ENCODE peak calls at places on chromosomes 16 and 17, in six cellular contexts. One of them, this sample, is unnamed.
A peak's percentile ranks its signal among the peaks of the same experiment; 100 is the strongest.

GRCh38 chr16:82340531-82340930 is 170.5 kb upstream of the MPHOSPH6 start:
- DNase-seq in WTC11: no peak
- DNase-seq in T-cell: no peak
- DNase-seq in NCI-H460: no peak
- DNase-seq in suprapubic skin: no peak
- DNase-seq in activated CD4-positive, alpha-beta T cell treated with anti-CD3 and anti-CD28 coated beads for 24 hours: no peak
- DNase-seq in this sample: peak; percentile 49

GRCh38 chr16:67571981-67572431 is 9.7 kb downstream of the CTCF start:
- DNase-seq in activated CD4-positive, alpha-beta T cell treated with anti-CD3 and anti-CD28 coated beads for 24 hours: no peak
- DNase-seq in WTC11: no peak
- DNase-seq in suprapubic skin: no peak
- DNase-seq in T-cell: no peak
- DNase-seq in NCI-H460: no peak
- DNase-seq in this sample: no peak

GRCh38 chr17:44102845-44103622 is 20.4 kb downstream of the HDAC5 start:
- DNase-seq in suprapubic skin: no peak
- DNase-seq in WTC11: no peak
- DNase-seq in activated CD4-positive, alpha-beta T cell treated with anti-CD3 and anti-CD28 coated beads for 24 hours: no peak
- DNase-seq in NCI-H460: no peak
- DNase-seq in T-cell: no peak
- DNase-seq in this sample: no peak

GRCh38 chr16:64391009-64391663 is 730.7 kb downstream of the CDH11 start:
- DNase-seq in WTC11: no peak
- DNase-seq in suprapubic skin: no peak
- DNase-seq in activated CD4-positive, alpha-beta T cell treated with anti-CD3 and anti-CD28 coated beads for 24 hours: no peak
- DNase-seq in T-cell: no peak
- DNase-seq in NCI-H460: peak; percentile 46
- DNase-seq in this sample: no peak

GRCh38 chr17:33954597-33954996 is 300.5 kb upstream of the CCL2 start:
- DNase-seq in activated CD4-positive, alpha-beta T cell treated with anti-CD3 and anti-CD28 coated beads for 24 hours: no peak
- DNase-seq in WTC11: no peak
- DNase-seq in suprapubic skin: no peak
- DNase-seq in T-cell: no peak
- DNase-seq in NCI-H460: no peak
- DNase-seq in this sample: no peak

GRCh38 chr17:1413281-1413791 is 13.3 kb upstream of the YWHAE start:
- DNase-seq in NCI-H460: peak; percentile 44
- DNase-seq in suprapubic skin: no peak
- DNase-seq in T-cell: no peak
- DNase-seq in activated CD4-positive, alpha-beta T cell treated with anti-CD3 and anti-CD28 coated beads for 24 hours: no peak
- DNase-seq in WTC11: no peak
- DNase-seq in this sample: no peak

GRCh38 chr16:14193316-14193871 is 122.3 kb downstream of the MRTFB start:
- DNase-seq in activated CD4-positive, alpha-beta T cell treated with anti-CD3 and anti-CD28 coated beads for 24 hours: peak; percentile 7
- DNase-seq in T-cell: no peak
- DNase-seq in NCI-H460: no peak
- DNase-seq in WTC11: no peak
- DNase-seq in suprapubic skin: no peak
- DNase-seq in this sample: no peak

GRCh38 chr16:721765-722481 is 977 bp downstream of the ANTKMT start:
- DNase-seq in WTC11: no peak
- DNase-seq in NCI-H460: no peak
- DNase-seq in suprapubic skin: no peak
- DNase-seq in T-cell: peak; percentile 32
- DNase-seq in activated CD4-positive, alpha-beta T cell treated with anti-CD3 and anti-CD28 coated beads for 24 hours: no peak
- DNase-seq in this sample: no peak

GRCh38 chr17:82031885-82032627 is 578 bp downstream of the RAC3 start:
- DNase-seq in T-cell: no peak
- DNase-seq in suprapubic skin: no peak
- DNase-seq in activated CD4-positive, alpha-beta T cell treated with anti-CD3 and anti-CD28 coated beads for 24 hours: no peak
- DNase-seq in NCI-H460: no peak
- DNase-seq in WTC11: peak; percentile 78
- DNase-seq in this sample: no peak

GRCh38 chr16:84055801-84056634 is 13.4 kb upstream of the SLC38A8 start:
- DNase-seq in WTC11: no peak
- DNase-seq in suprapubic skin: no peak
- DNase-seq in NCI-H460: no peak
- DNase-seq in activated CD4-positive, alpha-beta T cell treated with anti-CD3 and anti-CD28 coated beads for 24 hours: no peak
- DNase-seq in T-cell: no peak
- DNase-seq in this sample: no peak

GRCh38 chr17:76612977-76613851 is 27.6 kb upstream of the ST6GALNAC2 start:
- DNase-seq in WTC11: peak; percentile 54
- DNase-seq in T-cell: no peak
- DNase-seq in NCI-H460: no peak
- DNase-seq in activated CD4-positive, alpha-beta T cell treated with anti-CD3 and anti-CD28 coated beads for 24 hours: no peak
- DNase-seq in suprapubic skin: no peak
- DNase-seq in this sample: no peak

GRCh38 chr16:50285406-50286003 is 19.2 kb downstream of the ADCY7 start:
- DNase-seq in T-cell: no peak
- DNase-seq in suprapubic skin: no peak
- DNase-seq in NCI-H460: no peak
- DNase-seq in WTC11: no peak
- DNase-seq in activated CD4-positive, alpha-beta T cell treated with anti-CD3 and anti-CD28 coated beads for 24 hours: no peak
- DNase-seq in this sample: no peak

GRCh38 chr17:20988001-20988641 is 54.7 kb downstream of the USP22 start:
- DNase-seq in activated CD4-positive, alpha-beta T cell treated with anti-CD3 and anti-CD28 coated beads for 24 hours: no peak
- DNase-seq in NCI-H460: no peak
- DNase-seq in T-cell: no peak
- DNase-seq in suprapubic skin: no peak
- DNase-seq in WTC11: no peak
- DNase-seq in this sample: no peak

GRCh38 chr16:67006930-67007658 is 18.7 kb downstream of the CES4A start:
- DNase-seq in activated CD4-positive, alpha-beta T cell treated with anti-CD3 and anti-CD28 coated beads for 24 hours: no peak
- DNase-seq in suprapubic skin: no peak
- DNase-seq in T-cell: no peak
- DNase-seq in NCI-H460: no peak
- DNase-seq in WTC11: no peak
- DNase-seq in this sample: no peak

GRCh38 chr17:80146121-80147034 is 550 bp downstream of the EIF4A3 start:
- DNase-seq in T-cell: peak; percentile 10
- DNase-seq in activated CD4-positive, alpha-beta T cell treated with anti-CD3 and anti-CD28 coated beads for 24 hours: no peak
- DNase-seq in NCI-H460: no peak
- DNase-seq in WTC11: no peak
- DNase-seq in suprapubic skin: peak; percentile 74
- DNase-seq in this sample: no peak

GRCh38 chr17:5695480-5695879 is 111.2 kb upstream of the NLRP1 start:
- DNase-seq in suprapubic skin: no peak
- DNase-seq in T-cell: no peak
- DNase-seq in activated CD4-positive, alpha-beta T cell treated with anti-CD3 and anti-CD28 coated beads for 24 hours: no peak
- DNase-seq in NCI-H460: no peak
- DNase-seq in WTC11: peak; percentile 62
- DNase-seq in this sample: no peak

GRCh38 chr16:84791501-84791900 is 28.3 kb upstream of the CRISPLD2 start:
- DNase-seq in WTC11: no peak
- DNase-seq in suprapubic skin: peak; percentile 14
- DNase-seq in T-cell: no peak
- DNase-seq in NCI-H460: no peak
- DNase-seq in activated CD4-positive, alpha-beta T cell treated with anti-CD3 and anti-CD28 coated beads for 24 hours: no peak
- DNase-seq in this sample: no peak

GRCh38 chr17:50167371-50167770 is 1.6 kb downstream of the SGCA start:
- DNase-seq in NCI-H460: no peak
- DNase-seq in activated CD4-positive, alpha-beta T cell treated with anti-CD3 and anti-CD28 coated beads for 24 hours: no peak
- DNase-seq in suprapubic skin: no peak
- DNase-seq in WTC11: no peak
- DNase-seq in T-cell: no peak
- DNase-seq in this sample: no peak

GRCh38 chr17:44759096-44759915 is 518 bp downstream of the ADAM11 start:
- DNase-seq in NCI-H460: no peak
- DNase-seq in activated CD4-positive, alpha-beta T cell treated with anti-CD3 and anti-CD28 coated beads for 24 hours: no peak
- DNase-seq in T-cell: no peak
- DNase-seq in suprapubic skin: no peak
- DNase-seq in WTC11: no peak
- DNase-seq in this sample: no peak

GRCh38 chr17:76498886-76499667 is 2.1 kb downstream of the RHBDF2 start:
- DNase-seq in T-cell: no peak
- DNase-seq in NCI-H460: no peak
- DNase-seq in activated CD4-positive, alpha-beta T cell treated with anti-CD3 and anti-CD28 coated beads for 24 hours: no peak
- DNase-seq in WTC11: no peak
- DNase-seq in suprapubic skin: no peak
- DNase-seq in this sample: no peak

GRCh38 chr16:15031179-15031578 is 24.7 kb downstream of the NTAN1 start:
- DNase-seq in NCI-H460: no peak
- DNase-seq in suprapubic skin: no peak
- DNase-seq in T-cell: no peak
- DNase-seq in activated CD4-positive, alpha-beta T cell treated with anti-CD3 and anti-CD28 coated beads for 24 hours: no peak
- DNase-seq in WTC11: no peak
- DNase-seq in this sample: no peak

GRCh38 chr16:70578035-70578434 is 54.4 kb downstream of the SF3B3 start:
- DNase-seq in WTC11: no peak
- DNase-seq in activated CD4-positive, alpha-beta T cell treated with anti-CD3 and anti-CD28 coated beads for 24 hours: no peak
- DNase-seq in T-cell: no peak
- DNase-seq in NCI-H460: no peak
- DNase-seq in suprapubic skin: peak; percentile 34
- DNase-seq in this sample: no peak

GRCh38 chr17:7440823-7441174 is 1.5 kb downstream of the FGF11 start:
- DNase-seq in suprapubic skin: no peak
- DNase-seq in T-cell: no peak
- DNase-seq in activated CD4-positive, alpha-beta T cell treated with anti-CD3 and anti-CD28 coated beads for 24 hours: no peak
- DNase-seq in NCI-H460: no peak
- DNase-seq in WTC11: peak; percentile 64
- DNase-seq in this sample: no peak

GRCh38 chr17:62775876-62776275 is 32.2 kb downstream of the MARCHF10 start:
- DNase-seq in activated CD4-positive, alpha-beta T cell treated with anti-CD3 and anti-CD28 coated beads for 24 hours: no peak
- DNase-seq in suprapubic skin: no peak
- DNase-seq in WTC11: no peak
- DNase-seq in NCI-H460: no peak
- DNase-seq in T-cell: no peak
- DNase-seq in this sample: no peak

GRCh38 chr16:85423186-85423550 is 190.0 kb upstream of the GSE1 start:
- DNase-seq in T-cell: no peak
- DNase-seq in WTC11: no peak
- DNase-seq in NCI-H460: no peak
- DNase-seq in activated CD4-positive, alpha-beta T cell treated with anti-CD3 and anti-CD28 coated beads for 24 hours: no peak
- DNase-seq in suprapubic skin: no peak
- DNase-seq in this sample: no peak

GRCh38 chr16:18931756-18932155 is 5.5 kb upstream of the SMG1 start:
- DNase-seq in T-cell: no peak
- DNase-seq in WTC11: no peak
- DNase-seq in NCI-H460: no peak
- DNase-seq in suprapubic skin: no peak
- DNase-seq in activated CD4-positive, alpha-beta T cell treated with anti-CD3 and anti-CD28 coated beads for 24 hours: no peak
- DNase-seq in this sample: no peak

GRCh38 chr17:31320231-31320630 is 1.2 kb downstream of the EVI2A start:
- DNase-seq in suprapubic skin: no peak
- DNase-seq in WTC11: no peak
- DNase-seq in NCI-H460: no peak
- DNase-seq in activated CD4-positive, alpha-beta T cell treated with anti-CD3 and anti-CD28 coated beads for 24 hours: no peak
- DNase-seq in T-cell: no peak
- DNase-seq in this sample: no peak

GRCh38 chr17:82300707-82301270 is 16.6 kb downstream of the CD7 start:
- DNase-seq in T-cell: peak; percentile 56
- DNase-seq in activated CD4-positive, alpha-beta T cell treated with anti-CD3 and anti-CD28 coated beads for 24 hours: no peak
- DNase-seq in WTC11: peak; percentile 72
- DNase-seq in NCI-H460: peak; percentile 66
- DNase-seq in suprapubic skin: peak; percentile 82
- DNase-seq in this sample: peak; percentile 58

GRCh38 chr17:40110026-40110425 is 9.6 kb upstream of the NR1D1 start:
- DNase-seq in NCI-H460: no peak
- DNase-seq in activated CD4-positive, alpha-beta T cell treated with anti-CD3 and anti-CD28 coated beads for 24 hours: no peak
- DNase-seq in suprapubic skin: no peak
- DNase-seq in WTC11: peak; percentile 38
- DNase-seq in T-cell: no peak
- DNase-seq in this sample: no peak

GRCh38 chr17:74042744-74043486 is 160.6 kb upstream of the RPL38 start:
- DNase-seq in activated CD4-positive, alpha-beta T cell treated with anti-CD3 and anti-CD28 coated beads for 24 hours: peak; percentile 13
- DNase-seq in WTC11: no peak
- DNase-seq in T-cell: no peak
- DNase-seq in NCI-H460: peak; percentile 26
- DNase-seq in suprapubic skin: no peak
- DNase-seq in this sample: peak; percentile 69

GRCh38 chr17:21039839-21040575 is 2.8 kb downstream of the USP22 start:
- DNase-seq in suprapubic skin: no peak
- DNase-seq in T-cell: no peak
- DNase-seq in WTC11: no peak
- DNase-seq in activated CD4-positive, alpha-beta T cell treated with anti-CD3 and anti-CD28 coated beads for 24 hours: no peak
- DNase-seq in NCI-H460: peak; percentile 50
- DNase-seq in this sample: no peak

GRCh38 chr17:43389022-43389947 is 9.5 kb upstream of the ARL4D start:
- DNase-seq in NCI-H460: peak; percentile 78
- DNase-seq in activated CD4-positive, alpha-beta T cell treated with anti-CD3 and anti-CD28 coated beads for 24 hours: peak; percentile 50
- DNase-seq in suprapubic skin: peak; percentile 94
- DNase-seq in WTC11: peak; percentile 73
- DNase-seq in T-cell: peak; percentile 88
- DNase-seq in this sample: peak; percentile 92

GRCh38 chr16:56824335-56824734 is 40.7 kb upstream of the SLC12A3 start:
- DNase-seq in activated CD4-positive, alpha-beta T cell treated with anti-CD3 and anti-CD28 coated beads for 24 hours: no peak
- DNase-seq in T-cell: no peak
- DNase-seq in WTC11: no peak
- DNase-seq in NCI-H460: peak; percentile 58
- DNase-seq in suprapubic skin: no peak
- DNase-seq in this sample: peak; percentile 37

GRCh38 chr17:51610834-51611233 is 350.5 kb downstream of the UTP18 start:
- DNase-seq in NCI-H460: no peak
- DNase-seq in suprapubic skin: no peak
- DNase-seq in activated CD4-positive, alpha-beta T cell treated with anti-CD3 and anti-CD28 coated beads for 24 hours: no peak
- DNase-seq in T-cell: no peak
- DNase-seq in WTC11: no peak
- DNase-seq in this sample: no peak